ENCODE peak calls at places on chromosome 9, in ten cellular contexts. W is HEK293T; S is stimulated activated CD8-positive, alpha-beta memory T cell treated with anti-CD3 and anti-CD28 coated beads, Interleukin-4, amount 100 ng/mL, for 24 hours; F is stimulated activated naive CD8-positive, alpha-beta T cell treated with anti-CD3 and anti-CD28 coated beads, Interleukin-15, amount 100 ng/mL, for 72 hours; R is RPMI8226; B is epithelial cell of proximal tubule; K is amniotic stem cell; J is occipital lobe; Q is naive B cell; V is EL. T is an unnamed sample.

GRCh38 chr9:110058304-110058953 is 149.5 kb downstream of the C9orf152 start:
- DNase-seq in W (peak; percentile 70), S (no peak), F (peak; percentile 32), R (peak; percentile 42), B (no peak), K (no peak), J (no peak), Q (peak; percentile 46), V (peak; percentile 51), T (peak; percentile 50)

GRCh38 chr9:121529237-121529987 is 29.8 kb upstream of the GGTA1 start:
- DNase-seq in W (no peak), S (no peak), F (no peak), R (no peak), B (peak; percentile 12), K (peak; percentile 44), J (peak; percentile 37), Q (no peak), V (peak; percentile 98), T (no peak)

GRCh38 chr9:134445000-134445399 is 118.7 kb downstream of the RXRA start:
- DNase-seq in W (no peak), S (no peak), F (no peak), R (no peak), B (no peak), K (no peak), J (no peak), Q (no peak), V (no peak), T (no peak)

GRCh38 chr9:105296889-105297288 is 52.4 kb downstream of the SLC44A1 start:
- DNase-seq in W (no peak), S (no peak), F (no peak), R (no peak), B (peak; percentile 94), K (peak; percentile 81), J (no peak), Q (no peak), V (peak; percentile 84), T (peak; percentile 79)

GRCh38 chr9:33660771-33661170 is 134.6 kb upstream of the PRSS3 start:
- DNase-seq in W (no peak), S (no peak), F (no peak), R (no peak), B (no peak), K (no peak), J (no peak), Q (no peak), V (no peak), T (no peak)

GRCh38 chr9:105447386-105447813 is 434 bp upstream of the FSD1L start:
- DNase-seq in W (no peak), S (no peak), F (no peak), R (no peak), B (no peak), K (no peak), J (no peak), Q (no peak), V (no peak), T (no peak)

GRCh38 chr9:75147638-75148037 is 59.3 kb downstream of the OSTF1 start:
- DNase-seq in W (no peak), S (no peak), F (no peak), R (no peak), B (no peak), K (no peak), J (no peak), Q (no peak), V (peak; percentile 43), T (no peak)

GRCh38 chr9:94916956-94917355 is 190.5 kb downstream of the AOPEP start:
- DNase-seq in W (no peak), S (no peak), F (no peak), R (no peak), B (no peak), K (no peak), J (no peak), Q (no peak), V (no peak), T (no peak)

GRCh38 chr9:22035591-22036011 is 26.5 kb upstream of the CDKN2B start:
- DNase-seq in W (no peak), S (no peak), F (no peak), R (no peak), B (no peak), K (no peak), J (no peak), Q (no peak), V (no peak), T (no peak)

GRCh38 chr9:113910036-113910639 is 34.0 kb downstream of the ZNF618 start:
- DNase-seq in W (peak; percentile 3), S (no peak), F (no peak), R (no peak), B (no peak), K (no peak), J (no peak), Q (no peak), V (no peak), T (no peak)

GRCh38 chr9:33445941-33446506 is 1.4 kb downstream of the AQP3 start:
- DNase-seq in W (no peak), S (no peak), F (no peak), R (no peak), B (no peak), K (no peak), J (no peak), Q (no peak), V (no peak), T (peak; percentile 77)

GRCh38 chr9:101736723-101737122 is 1.7 kb downstream of the GRIN3A start:
- DNase-seq in W (peak; percentile 7), S (no peak), F (no peak), R (no peak), B (no peak), K (no peak), J (no peak), Q (no peak), V (peak; percentile 2), T (no peak)

GRCh38 chr9:102273952-102274351 is 535.5 kb upstream of the GRIN3A start:
- DNase-seq in W (no peak), S (no peak), F (no peak), R (no peak), B (no peak), K (no peak), J (no peak), Q (no peak), V (no peak), T (no peak)

GRCh38 chr9:131627846-131628820 is 82.8 kb downstream of the PRRT1B start:
- DNase-seq in W (no peak), S (peak; percentile 48), F (peak; percentile 21), R (no peak), B (no peak), K (no peak), J (no peak), Q (peak; percentile 23), V (no peak), T (no peak)

GRCh38 chr9:129709471-129710460 is 43.1 kb downstream of the PTGES start:
- DNase-seq in W (no peak), S (no peak), F (no peak), R (no peak), B (peak; percentile 12), K (no peak), J (no peak), Q (no peak), V (no peak), T (no peak)

GRCh38 chr9:6923081-6923480 is 165.3 kb downstream of the KDM4C start:
- DNase-seq in W (no peak), S (no peak), F (no peak), R (no peak), B (no peak), K (no peak), J (no peak), Q (no peak), V (no peak), T (no peak)

GRCh38 chr9:38017149-38017884 is 51.7 kb downstream of the SHB start:
- DNase-seq in W (no peak), S (no peak), F (no peak), R (no peak), B (peak; percentile 88), K (no peak), J (peak; percentile 81), Q (no peak), V (peak; percentile 93), T (no peak)

GRCh38 chr9:15401266-15401665 is 21.4 kb upstream of the SNAPC3 start:
- DNase-seq in W (no peak), S (no peak), F (no peak), R (no peak), B (no peak), K (no peak), J (no peak), Q (no peak), V (peak; percentile 12), T (no peak)

GRCh38 chr9:95049761-95050160 is 267.7 kb downstream of the FANCC start:
- DNase-seq in W (no peak), S (no peak), F (no peak), R (no peak), B (no peak), K (no peak), J (no peak), Q (no peak), V (no peak), T (no peak)

GRCh38 chr9:129608561-129609481 is 12.1 kb downstream of the C9orf50 start:
- DNase-seq in W (no peak), S (no peak), F (no peak), R (no peak), B (no peak), K (no peak), J (no peak), Q (no peak), V (no peak), T (no peak)

GRCh38 chr9:92608221-92609141 is 61.5 kb downstream of the IPPK start:
- DNase-seq in W (no peak), S (no peak), F (no peak), R (no peak), B (no peak), K (no peak), J (no peak), Q (no peak), V (no peak), T (no peak)

GRCh38 chr9:131434673-131435072 is 40.8 kb downstream of the PRRC2B start:
- DNase-seq in W (no peak), S (no peak), F (no peak), R (no peak), B (no peak), K (no peak), J (no peak), Q (no peak), V (no peak), T (no peak)

GRCh38 chr9:134503301-134504105 is 138.1 kb upstream of the COL5A1 start:
- DNase-seq in W (no peak), S (no peak), F (no peak), R (no peak), B (no peak), K (no peak), J (no peak), Q (no peak), V (no peak), T (no peak)

GRCh38 chr9:82327641-82328040 is 339.1 kb downstream of the SPATA31D1 start:
- DNase-seq in W (no peak), S (no peak), F (no peak), R (no peak), B (no peak), K (no peak), J (no peak), Q (no peak), V (no peak), T (no peak)

GRCh38 chr9:134570726-134571325 is 70.8 kb upstream of the COL5A1 start:
- DNase-seq in W (no peak), S (no peak), F (no peak), R (no peak), B (no peak), K (no peak), J (no peak), Q (no peak), V (no peak), T (no peak)

GRCh38 chr9:97507585-97507984 is 6.1 kb downstream of the TMOD1 start:
- DNase-seq in W (no peak), S (no peak), F (no peak), R (no peak), B (no peak), K (no peak), J (no peak), Q (no peak), V (no peak), T (peak; percentile 40)

T was measured in erythroblast.